ENCODE peak calls at places on chromosomes 16 and 17, in nine cellular contexts. X is iris pigment epithelial cell; R is kidney glomerular epithelial cell; E is CD8-positive, alpha-beta T cell; C is aorta; U is H1; W is BJ; L is stimulated activated CD4-positive, alpha-beta T cell treated with anti-CD3 and anti-CD28 coated beads, Interleukin-15, amount 100 ng/mL, for 1 hour; H is iPS-NIHi11. V is an unnamed sample.

GRCh38 chr16:46731691-46732555 is 16.2 kb downstream of the MYLK3 start:
- DNase-seq in C (no peak), X (no peak), E (no peak), U (no peak), W (no peak), L (no peak), H (no peak), R (no peak), V (no peak)

GRCh38 chr17:33712120-33712519 is 419.0 kb upstream of the ASIC2 start:
- DNase-seq in X (no peak), L (no peak), U (no peak), W (no peak), C (no peak), E (no peak), R (no peak), H (peak), V (no peak)

GRCh38 chr17:74815671-74816370 is 39.7 kb upstream of the NAT9 start:
- DNase-seq in W (no peak), L (no peak), H (peak), U (no peak), E (no peak), C (no peak), X (peak), R (no peak), V (peak)

GRCh38 chr17:67652433-67652832 is 65.3 kb upstream of the NOL11 start:
- DNase-seq in E (no peak), C (no peak), R (no peak), L (no peak), W (no peak), X (no peak), U (no peak), H (no peak), V (no peak)

GRCh38 chr17:5203178-5203907 is 11.7 kb upstream of the ZNF594 start:
- DNase-seq in W (no peak), L (no peak), R (no peak), C (no peak), E (no peak), X (peak), H (no peak), U (no peak), V (no peak)

GRCh38 chr17:43546317-43547188 is at the start of gene ETV4:
- DNase-seq in W (peak), E (peak), X (peak), C (peak), R (peak), H (peak), L (peak), U (peak), V (peak)

GRCh38 chr17:76252040-76252954 is 12.0 kb upstream of the RNF157 start:
- DNase-seq in H (no peak), E (no peak), X (peak), U (no peak), C (peak), L (no peak), R (peak), W (peak), V (no peak)

GRCh38 chr17:6517017-6517416 is 39.3 kb downstream of the PITPNM3 start:
- DNase-seq in L (no peak), E (no peak), R (no peak), X (no peak), W (no peak), C (no peak), U (no peak), H (no peak), V (no peak)

GRCh38 chr16:84190731-84191388 is at the start of gene ADAD2:
- DNase-seq in C (no peak), U (peak), E (no peak), W (no peak), R (no peak), H (peak), X (no peak), L (no peak), V (no peak)

GRCh38 chr17:58317421-58318064 is 11.1 kb downstream of the TSPOAP1 start:
- DNase-seq in L (peak), E (peak), R (peak), U (no peak), W (peak), C (peak), X (peak), H (peak), V (peak)

GRCh38 chr16:23290189-23291062 is 11.7 kb upstream of the SCNN1B start:
- DNase-seq in U (no peak), W (no peak), C (no peak), L (no peak), H (no peak), R (no peak), X (no peak), E (no peak), V (no peak)

GRCh38 chr17:43556292-43556691 is 10.2 kb upstream of the ETV4 start:
- DNase-seq in W (peak), U (no peak), E (no peak), H (peak), R (no peak), C (peak), X (peak), L (no peak), V (no peak)

GRCh38 chr17:17849863-17850373 is 13.1 kb upstream of the SREBF1 start:
- DNase-seq in X (peak), U (no peak), E (peak), L (peak), C (peak), R (peak), H (peak), W (no peak), V (no peak)

GRCh38 chr17:48413613-48414405 is 16.2 kb downstream of the SKAP1 start:
- DNase-seq in C (no peak), L (no peak), R (no peak), H (no peak), E (no peak), W (no peak), X (no peak), U (no peak), V (no peak)

GRCh38 chr17:33732116-33732515 is 439.0 kb upstream of the ASIC2 start:
- DNase-seq in H (peak), E (no peak), W (no peak), R (no peak), U (no peak), X (no peak), C (no peak), L (no peak), V (no peak)

GRCh38 chr16:89384282-89384681 is 106.1 kb downstream of the ANKRD11 start:
- DNase-seq in W (no peak), U (no peak), R (no peak), X (no peak), C (no peak), H (no peak), L (no peak), E (no peak), V (no peak)

GRCh38 chr17:1629647-1630310 is 1.1 kb upstream of the SLC43A2 start:
- DNase-seq in L (peak), H (peak), X (peak), U (no peak), R (no peak), W (no peak), E (peak), C (peak), V (peak)

GRCh38 chr17:82492647-82493516 is 26.6 kb upstream of the FOXK2 start:
- DNase-seq in E (no peak), X (peak), R (no peak), H (no peak), U (no peak), W (no peak), C (no peak), L (no peak), V (no peak)

GRCh38 chr16:22161999-22162657 is at the start of gene SDR42E2:
- DNase-seq in H (peak), C (no peak), L (peak), W (no peak), R (no peak), U (peak), X (no peak), E (peak), V (no peak)

GRCh38 chr17:69723741-69724140 is 309.2 kb downstream of the MAP2K6 start:
- DNase-seq in X (no peak), C (no peak), L (no peak), H (peak), W (no peak), E (no peak), R (no peak), U (no peak), V (no peak)

GRCh38 chr16:57801856-57802634 is at the start of gene KIFC3:
- DNase-seq in C (peak), U (no peak), R (peak), E (peak), L (peak), W (no peak), X (peak), H (peak), V (peak)

GRCh38 chr16:17412221-17412620 is 58.5 kb downstream of the XYLT1 start:
- DNase-seq in R (no peak), W (no peak), H (no peak), L (no peak), E (no peak), U (no peak), X (no peak), C (no peak), V (no peak)

GRCh38 chr17:51739245-51739886 is 419.1 kb downstream of the CA10 start:
- DNase-seq in C (no peak), X (no peak), W (no peak), E (no peak), R (no peak), L (no peak), H (no peak), U (no peak), V (no peak)

GRCh38 chr17:10646393-10646990 is 10.6 kb downstream of the MYH3 start:
- DNase-seq in R (peak), L (peak), W (no peak), H (peak), E (peak), X (peak), U (no peak), C (peak), V (no peak)

GRCh38 chr17:14205992-14206461 is 30.6 kb downstream of the CDRT15 start:
- DNase-seq in R (no peak), L (peak), E (peak), C (no peak), X (no peak), W (no peak), H (no peak), U (no peak), V (no peak)

GRCh38 chr16:660459-661183 is 7.3 kb upstream of the RHOT2 start:
- DNase-seq in H (peak), U (no peak), X (peak), E (peak), R (peak), L (peak), C (peak), W (no peak), V (no peak)

GRCh38 chr16:4601317-4602186 is 13.1 kb downstream of the UBALD1 start:
- DNase-seq in X (no peak), W (no peak), R (no peak), U (no peak), L (no peak), E (no peak), C (no peak), H (no peak), V (no peak)

GRCh38 chr16:53219795-53220194 is 165.0 kb downstream of the CHD9 start:
- DNase-seq in W (peak), L (no peak), H (no peak), C (no peak), R (no peak), X (peak), U (no peak), E (no peak), V (no peak)

GRCh38 chr16:2532494-2533141 is 1.4 kb upstream of the CEMP1 start:
- DNase-seq in W (no peak), C (peak), R (peak), L (no peak), U (no peak), E (peak), H (peak), X (peak), V (peak)

GRCh38 chr16:50697881-50698767 is 4.7 kb downstream of the NOD2 start:
- DNase-seq in L (no peak), E (peak), U (no peak), C (peak), R (peak), X (peak), H (no peak), W (no peak), V (no peak)

GRCh38 chr16:86570542-86571196 is 4.0 kb downstream of the FOXC2 start:
- DNase-seq in W (no peak), X (peak), H (no peak), E (no peak), C (no peak), L (no peak), U (no peak), R (no peak), V (no peak)

GRCh38 chr16:7363397-7364053 is 30.9 kb downstream of the RBFOX1 start:
- DNase-seq in H (no peak), X (no peak), R (no peak), L (no peak), U (no peak), C (no peak), E (no peak), W (no peak), V (no peak)

GRCh38 chr16:1152651-1153259 is at the start of gene CACNA1H:
- DNase-seq in C (no peak), U (no peak), R (no peak), E (peak), X (no peak), W (no peak), L (peak), H (peak), V (no peak)

V was measured in HuH-7.5.